ENCODE peak calls at places on chromosomes 7 and 10, in five cellular contexts. F, L, K, T and U are unnamed samples.

GRCh38 chr7:101680406-101681145 is 51.5 kb upstream of the MYL10 start:
- DNase-seq in F (no peak), L (no peak), K (no peak), T (no peak), U (no peak)

GRCh38 chr10:58704226-58705200 is 191.8 kb downstream of the BICC1 start:
- DNase-seq in F (no peak), T (no peak), L (no peak), K (no peak), U (no peak)

GRCh38 chr7:101173752-101174244 is 6.3 kb downstream of the NAT16 start:
- DNase-seq in L (no peak), F (no peak), T (no peak), K (peak), U (no peak)

GRCh38 chr7:136877509-136877908 is 9.1 kb downstream of the CHRM2 start:
- DNase-seq in K (no peak), F (no peak), T (no peak), L (no peak), U (no peak)

GRCh38 chr10:69768386-69768785 is 33.3 kb upstream of the COL13A1 start:
- DNase-seq in K (no peak), T (no peak), L (no peak), F (no peak), U (no peak)

GRCh38 chr10:43138757-43139241 is 554 bp downstream of the CSGALNACT2 start:
- DNase-seq in F (no peak), T (no peak), K (no peak), L (no peak), U (no peak)

GRCh38 chr10:79149345-79149661 is 80.5 kb downstream of the ZMIZ1 start:
- DNase-seq in T (no peak), F (no peak), L (no peak), K (no peak), U (no peak)

GRCh38 chr10:24382596-24382978 is 173.6 kb downstream of the KIAA1217 start:
- DNase-seq in F (no peak), L (no peak), T (no peak), K (no peak), U (no peak)

GRCh38 chr7:17432793-17433192 is 134.3 kb downstream of the AHR start:
- DNase-seq in K (no peak), F (no peak), L (no peak), T (no peak), U (no peak)

GRCh38 chr7:17677408-17677807 is 262.9 kb downstream of the SNX13 start:
- DNase-seq in K (no peak), L (no peak), T (no peak), F (no peak), U (no peak)

GRCh38 chr7:115561341-115562110 is 469.0 kb downstream of the TFEC start:
- DNase-seq in K (no peak), L (no peak), T (no peak), F (no peak), U (no peak)

GRCh38 chr10:114208351-114208750 is 29.2 kb downstream of the TDRD1 start:
- DNase-seq in L (no peak), T (no peak), K (no peak), F (no peak), U (no peak)

GRCh38 chr10:79628988-79629954 is 18.5 kb downstream of the SFTPA1 start:
- DNase-seq in T (no peak), F (no peak), L (no peak), K (no peak), U (no peak)

GRCh38 chr7:69411018-69411417 is 187.3 kb upstream of the AUTS2 start:
- DNase-seq in F (no peak), L (no peak), T (no peak), K (no peak), U (no peak)

GRCh38 chr7:100490483-100491191 is 6.9 kb downstream of the NYAP1 start:
- DNase-seq in F (no peak), T (no peak), K (no peak), L (no peak), U (no peak)

GRCh38 chr10:101453791-101454718 is 100.1 kb downstream of the BTRC start:
- DNase-seq in F (no peak), T (no peak), L (no peak), K (no peak), U (no peak)

GRCh38 chr7:3318874-3319273 is 17.8 kb downstream of the SDK1 start:
- DNase-seq in L (no peak), T (no peak), K (no peak), F (no peak), U (no peak)

GRCh38 chr10:9294132-9294663 is 1239.7 kb downstream of the GATA3 start:
- DNase-seq in K (no peak), F (no peak), T (no peak), L (no peak), U (no peak)

GRCh38 chr7:71900556-71900955 is 511.6 kb downstream of the CALN1 start:
- DNase-seq in F (no peak), K (no peak), T (no peak), L (no peak), U (no peak)

GRCh38 chr10:102801496-102801895 is 35.7 kb downstream of the CYP17A1 start:
- DNase-seq in T (no peak), L (no peak), F (no peak), K (no peak), U (no peak)

GRCh38 chr7:101911800-101912705 is 94.6 kb downstream of the CUX1 start:
- DNase-seq in K (no peak), L (no peak), F (peak), T (no peak), U (peak)

GRCh38 chr10:72007246-72007892 is 43.2 kb downstream of the CHST3 start:
- DNase-seq in F (no peak), K (no peak), T (no peak), L (no peak), U (no peak)

GRCh38 chr7:116449950-116450349 is 49.6 kb upstream of the CAV2 start:
- DNase-seq in L (no peak), F (peak), T (no peak), K (no peak), U (no peak)

GRCh38 chr10:83289373-83289772 is 849.9 kb upstream of the GHITM start:
- DNase-seq in L (no peak), T (no peak), F (no peak), K (no peak), U (no peak)

GRCh38 chr7:5426226-5426475 is 2.5 kb upstream of the TNRC18 start:
- DNase-seq in T (no peak), F (no peak), K (no peak), L (no peak), U (no peak)